ENCODE peak calls at places on chromosomes 13 and 19, in seven cellular contexts. One of them, this sample, is unnamed.

GRCh38 chr13:29310806-29311205 is 284.7 kb downstream of the SLC7A1 start:
- DNase-seq in EH: no peak
- DNase-seq in stromal cell of bone marrow: no peak
- DNase-seq in lower leg skin: no peak
- DNase-seq in Caki2: no peak
- DNase-seq in breast epithelium: no peak
- DNase-seq in NCI-H1417: no peak
- DNase-seq in this sample: no peak

GRCh38 chr13:87676254-87677042 is 5.3 kb downstream of the SLITRK5 start:
- DNase-seq in lower leg skin: no peak
- DNase-seq in EH: no peak
- DNase-seq in breast epithelium: no peak
- DNase-seq in Caki2: no peak
- DNase-seq in stromal cell of bone marrow: no peak
- DNase-seq in NCI-H1417: no peak
- DNase-seq in this sample: no peak

GRCh38 chr13:79477968-79478367 is 3.0 kb upstream of the NDFIP2 start:
- DNase-seq in breast epithelium: no peak
- DNase-seq in NCI-H1417: no peak
- DNase-seq in EH: no peak
- DNase-seq in lower leg skin: no peak
- DNase-seq in Caki2: no peak
- DNase-seq in stromal cell of bone marrow: no peak
- DNase-seq in this sample: no peak

GRCh38 chr19:40217921-40218890 is at the start of gene TTC9B:
- DNase-seq in lower leg skin: no peak
- DNase-seq in NCI-H1417: peak
- DNase-seq in breast epithelium: no peak
- DNase-seq in Caki2: no peak
- DNase-seq in stromal cell of bone marrow: no peak
- DNase-seq in EH: peak
- DNase-seq in this sample: no peak

GRCh38 chr19:58477871-58478270 is 1.7 kb downstream of the ZNF446 start:
- DNase-seq in NCI-H1417: no peak
- DNase-seq in breast epithelium: no peak
- DNase-seq in Caki2: no peak
- DNase-seq in lower leg skin: no peak
- DNase-seq in stromal cell of bone marrow: no peak
- DNase-seq in EH: no peak
- DNase-seq in this sample: no peak

GRCh38 chr19:22532388-22533310 is 101.5 kb upstream of the ZNF492 start:
- DNase-seq in EH: no peak
- DNase-seq in stromal cell of bone marrow: no peak
- DNase-seq in lower leg skin: peak
- DNase-seq in Caki2: no peak
- DNase-seq in breast epithelium: peak
- DNase-seq in NCI-H1417: no peak
- DNase-seq in this sample: peak

GRCh38 chr13:67740871-67741475 is 510.8 kb upstream of the PCDH9 start:
- DNase-seq in NCI-H1417: no peak
- DNase-seq in lower leg skin: no peak
- DNase-seq in EH: no peak
- DNase-seq in Caki2: no peak
- DNase-seq in breast epithelium: no peak
- DNase-seq in stromal cell of bone marrow: no peak
- DNase-seq in this sample: no peak

GRCh38 chr13:99981115-99982020 is at the start of gene ZIC2:
- DNase-seq in NCI-H1417: peak
- DNase-seq in EH: peak
- DNase-seq in stromal cell of bone marrow: no peak
- DNase-seq in lower leg skin: no peak
- DNase-seq in breast epithelium: no peak
- DNase-seq in Caki2: peak
- DNase-seq in this sample: no peak

GRCh38 chr19:52896431-52897148 is 845 bp downstream of the ZNF320 start:
- DNase-seq in NCI-H1417: peak
- DNase-seq in Caki2: peak
- DNase-seq in breast epithelium: no peak
- DNase-seq in EH: peak
- DNase-seq in stromal cell of bone marrow: peak
- DNase-seq in lower leg skin: peak
- DNase-seq in this sample: no peak

GRCh38 chr13:70183041-70183440 is 74.8 kb upstream of the KLHL1 start:
- DNase-seq in Caki2: peak
- DNase-seq in EH: no peak
- DNase-seq in stromal cell of bone marrow: peak
- DNase-seq in NCI-H1417: no peak
- DNase-seq in lower leg skin: no peak
- DNase-seq in breast epithelium: no peak
- DNase-seq in this sample: no peak

GRCh38 chr13:110280231-110280813 is 26.6 kb downstream of the COL4A1 start:
- DNase-seq in Caki2: no peak
- DNase-seq in EH: peak
- DNase-seq in stromal cell of bone marrow: no peak
- DNase-seq in breast epithelium: no peak
- DNase-seq in lower leg skin: no peak
- DNase-seq in NCI-H1417: no peak
- DNase-seq in this sample: no peak

GRCh38 chr19:48896191-48896720 is 2.3 kb downstream of the TULP2 start:
- DNase-seq in Caki2: no peak
- DNase-seq in breast epithelium: no peak
- DNase-seq in EH: peak
- DNase-seq in NCI-H1417: no peak
- DNase-seq in lower leg skin: peak
- DNase-seq in stromal cell of bone marrow: no peak
- DNase-seq in this sample: no peak

GRCh38 chr13:78601124-78601885 is 2.0 kb downstream of the POU4F1 start:
- DNase-seq in lower leg skin: no peak
- DNase-seq in EH: no peak
- DNase-seq in breast epithelium: no peak
- DNase-seq in NCI-H1417: peak
- DNase-seq in Caki2: no peak
- DNase-seq in stromal cell of bone marrow: no peak
- DNase-seq in this sample: no peak

GRCh38 chr19:16637535-16637934 is 9.5 kb upstream of the MED26 start:
- DNase-seq in lower leg skin: no peak
- DNase-seq in Caki2: no peak
- DNase-seq in stromal cell of bone marrow: no peak
- DNase-seq in breast epithelium: no peak
- DNase-seq in EH: no peak
- DNase-seq in NCI-H1417: no peak
- DNase-seq in this sample: no peak

GRCh38 chr19:2333807-2334211 is 5.3 kb downstream of the SPPL2B start:
- DNase-seq in EH: no peak
- DNase-seq in lower leg skin: no peak
- DNase-seq in Caki2: no peak
- DNase-seq in breast epithelium: no peak
- DNase-seq in stromal cell of bone marrow: no peak
- DNase-seq in NCI-H1417: no peak
- DNase-seq in this sample: no peak

GRCh38 chr13:68727788-68728187 is 1379.8 kb upstream of the ATXN8OS start:
- DNase-seq in EH: no peak
- DNase-seq in stromal cell of bone marrow: no peak
- DNase-seq in Caki2: no peak
- DNase-seq in breast epithelium: no peak
- DNase-seq in NCI-H1417: peak
- DNase-seq in lower leg skin: no peak
- DNase-seq in this sample: no peak